ENCODE peak calls at places on chromosomes 5 and 9, in six cellular contexts. One of them, this sample, is unnamed.

GRCh38 chr5:125503958-125504357 is 757.5 kb upstream of the ZNF608 start:
- DNase-seq in uterus: no peak
- DNase-seq in brain microvascular endothelial cell: no peak
- DNase-seq in IMR-90: no peak
- DNase-seq in stomach: peak
- DNase-seq in iPS DF 6.9: no peak
- DNase-seq in this sample: no peak

GRCh38 chr5:95385334-95385733 is 5.8 kb upstream of the FAM81B start:
- DNase-seq in uterus: no peak
- DNase-seq in brain microvascular endothelial cell: no peak
- DNase-seq in IMR-90: no peak
- DNase-seq in stomach: no peak
- DNase-seq in iPS DF 6.9: no peak
- DNase-seq in this sample: no peak

GRCh38 chr5:142134333-142135010 is 25.9 kb downstream of the NDFIP1 start:
- DNase-seq in uterus: no peak
- DNase-seq in brain microvascular endothelial cell: no peak
- DNase-seq in IMR-90: no peak
- DNase-seq in stomach: no peak
- DNase-seq in iPS DF 6.9: no peak
- DNase-seq in this sample: no peak

GRCh38 chr5:126938461-126938860 is 91.9 kb downstream of the MARCHF3 start:
- DNase-seq in uterus: no peak
- DNase-seq in brain microvascular endothelial cell: peak
- DNase-seq in IMR-90: peak
- DNase-seq in stomach: no peak
- DNase-seq in iPS DF 6.9: no peak
- DNase-seq in this sample: no peak

GRCh38 chr5:65482280-65482726 is 583 bp upstream of the ADAMTS6 start:
- DNase-seq in uterus: no peak
- DNase-seq in brain microvascular endothelial cell: peak
- DNase-seq in IMR-90: peak
- DNase-seq in stomach: no peak
- DNase-seq in iPS DF 6.9: no peak
- DNase-seq in this sample: no peak

GRCh38 chr5:140480310-140481014 is 67.0 kb upstream of the EIF4EBP3 start:
- DNase-seq in uterus: no peak
- DNase-seq in brain microvascular endothelial cell: no peak
- DNase-seq in IMR-90: peak
- DNase-seq in stomach: no peak
- DNase-seq in iPS DF 6.9: no peak
- DNase-seq in this sample: no peak

GRCh38 chr5:123874600-123875201 is 362.7 kb downstream of the CSNK1G3 start:
- DNase-seq in uterus: no peak
- DNase-seq in brain microvascular endothelial cell: peak
- DNase-seq in IMR-90: peak
- DNase-seq in stomach: no peak
- DNase-seq in iPS DF 6.9: no peak
- DNase-seq in this sample: no peak

GRCh38 chr5:7615566-7616061 is 219.7 kb downstream of the ADCY2 start:
- DNase-seq in uterus: no peak
- DNase-seq in brain microvascular endothelial cell: no peak
- DNase-seq in IMR-90: no peak
- DNase-seq in stomach: no peak
- DNase-seq in iPS DF 6.9: no peak
- DNase-seq in this sample: no peak

GRCh38 chr5:135372654-135373381 is 26.2 kb downstream of the MACROH2A1 start:
- DNase-seq in uterus: no peak
- DNase-seq in brain microvascular endothelial cell: no peak
- DNase-seq in IMR-90: no peak
- DNase-seq in stomach: no peak
- DNase-seq in iPS DF 6.9: no peak
- DNase-seq in this sample: no peak

GRCh38 chr9:132984202-132985062 is 5.9 kb downstream of the GFI1B start:
- DNase-seq in uterus: no peak
- DNase-seq in brain microvascular endothelial cell: no peak
- DNase-seq in IMR-90: no peak
- DNase-seq in stomach: no peak
- DNase-seq in iPS DF 6.9: no peak
- DNase-seq in this sample: no peak

GRCh38 chr5:83488821-83489220 is 17.3 kb downstream of the VCAN start:
- DNase-seq in uterus: no peak
- DNase-seq in brain microvascular endothelial cell: no peak
- DNase-seq in IMR-90: peak
- DNase-seq in stomach: no peak
- DNase-seq in iPS DF 6.9: no peak
- DNase-seq in this sample: no peak

GRCh38 chr5:18305288-18305899 is 671.1 kb downstream of the TAF11L14 start:
- DNase-seq in uterus: no peak
- DNase-seq in brain microvascular endothelial cell: peak
- DNase-seq in IMR-90: peak
- DNase-seq in stomach: no peak
- DNase-seq in iPS DF 6.9: no peak
- DNase-seq in this sample: no peak

GRCh38 chr9:69307446-69308216 is 17.4 kb upstream of the ENTREP1 start:
- DNase-seq in uterus: no peak
- DNase-seq in brain microvascular endothelial cell: peak
- DNase-seq in IMR-90: peak
- DNase-seq in stomach: no peak
- DNase-seq in iPS DF 6.9: peak
- DNase-seq in this sample: no peak

GRCh38 chr9:132505961-132506691 is 76.3 kb upstream of the BARHL1 start:
- DNase-seq in uterus: no peak
- DNase-seq in brain microvascular endothelial cell: no peak
- DNase-seq in IMR-90: no peak
- DNase-seq in stomach: no peak
- DNase-seq in iPS DF 6.9: no peak
- DNase-seq in this sample: no peak

GRCh38 chr5:83991566-83992224 is 271.0 kb upstream of the HAPLN1 start:
- DNase-seq in uterus: no peak
- DNase-seq in brain microvascular endothelial cell: peak
- DNase-seq in IMR-90: peak
- DNase-seq in stomach: no peak
- DNase-seq in iPS DF 6.9: no peak
- DNase-seq in this sample: no peak

GRCh38 chr5:16548812-16549211 is 68.0 kb downstream of the RETREG1 start:
- DNase-seq in uterus: no peak
- DNase-seq in brain microvascular endothelial cell: no peak
- DNase-seq in IMR-90: no peak
- DNase-seq in stomach: no peak
- DNase-seq in iPS DF 6.9: no peak
- DNase-seq in this sample: no peak

GRCh38 chr9:113057193-113057592 is 669 bp upstream of the ZFP37 start:
- DNase-seq in uterus: no peak
- DNase-seq in brain microvascular endothelial cell: no peak
- DNase-seq in IMR-90: no peak
- DNase-seq in stomach: no peak
- DNase-seq in iPS DF 6.9: no peak
- DNase-seq in this sample: no peak

GRCh38 chr9:113876806-113877236 is 712 bp downstream of the ZNF618 start:
- DNase-seq in uterus: no peak
- DNase-seq in brain microvascular endothelial cell: no peak
- DNase-seq in IMR-90: peak
- DNase-seq in stomach: no peak
- DNase-seq in iPS DF 6.9: no peak
- DNase-seq in this sample: no peak

DNA sequence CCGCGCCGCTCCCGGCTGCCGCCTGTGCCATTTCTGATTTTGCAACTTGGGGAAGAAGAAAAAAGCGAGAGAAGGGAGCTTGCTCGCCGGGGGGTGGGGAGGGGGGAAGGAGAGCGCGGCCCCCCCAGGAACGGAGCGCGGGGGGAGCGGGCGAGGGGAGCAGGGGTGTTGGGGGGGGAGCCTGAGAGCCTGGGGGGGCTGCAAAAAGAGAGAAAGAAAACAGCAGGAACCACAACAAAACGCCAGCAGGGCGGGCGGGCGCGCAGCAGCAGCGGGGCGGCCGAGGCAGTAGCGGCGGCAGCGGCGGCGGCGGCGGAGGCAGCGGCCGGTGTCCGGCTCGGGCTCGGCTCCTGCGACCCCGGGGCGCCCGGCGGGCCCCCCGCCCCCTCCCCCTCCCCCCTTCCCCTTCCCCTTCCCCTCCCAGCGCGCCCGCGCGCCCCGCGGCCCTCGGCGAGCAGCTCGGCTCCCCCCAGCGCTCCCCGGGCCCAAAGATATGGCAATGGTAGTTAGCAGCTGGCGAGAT is 1.6 kb downstream of the NR2F1 start:
- DNase-seq in uterus: no peak
- DNase-seq in brain microvascular endothelial cell: no peak
- DNase-seq in IMR-90: no peak
- DNase-seq in stomach: no peak
- DNase-seq in iPS DF 6.9: no peak
- DNase-seq in this sample: peak
- H3K4me3 ChIP-seq in uterus: peak
- H3K4me3 ChIP-seq in brain microvascular endothelial cell: peak
- H3K4me3 ChIP-seq in IMR-90: peak
- H3K4me3 ChIP-seq in stomach: peak
- H3K4me3 ChIP-seq in iPS DF 6.9: peak
- H3K4me3 ChIP-seq in this sample: peak

GRCh38 chr5:93580387-93581100 is 475 bp downstream of the NR2F1-AS1 start:
- DNase-seq in uterus: no peak
- DNase-seq in brain microvascular endothelial cell: no peak
- DNase-seq in IMR-90: peak
- DNase-seq in stomach: no peak
- DNase-seq in iPS DF 6.9: no peak
- DNase-seq in this sample: no peak
- H3K27ac ChIP-seq in uterus: peak
- H3K27ac ChIP-seq in brain microvascular endothelial cell: peak
- H3K27ac ChIP-seq in IMR-90: peak
- H3K27ac ChIP-seq in stomach: peak
- H3K27ac ChIP-seq in iPS DF 6.9: no peak
- H3K27ac ChIP-seq in this sample: no peak

GRCh38 chr9:101513351-101513750 is 20.3 kb upstream of the RNF20 start:
- DNase-seq in uterus: no peak
- DNase-seq in brain microvascular endothelial cell: no peak
- DNase-seq in IMR-90: no peak
- DNase-seq in stomach: no peak
- DNase-seq in iPS DF 6.9: no peak
- DNase-seq in this sample: no peak
- H3K4me3 ChIP-seq in uterus: no peak
- H3K4me3 ChIP-seq in brain microvascular endothelial cell: no peak
- H3K4me3 ChIP-seq in IMR-90: no peak
- H3K4me3 ChIP-seq in stomach: no peak
- H3K4me3 ChIP-seq in iPS DF 6.9: no peak
- H3K4me3 ChIP-seq in this sample: no peak

GRCh38 chr5:37983463-37983862 is 143.6 kb upstream of the GDNF start:
- DNase-seq in uterus: no peak
- DNase-seq in brain microvascular endothelial cell: no peak
- DNase-seq in IMR-90: no peak
- DNase-seq in stomach: no peak
- DNase-seq in iPS DF 6.9: no peak
- DNase-seq in this sample: no peak
- H3K27ac ChIP-seq in uterus: no peak
- H3K27ac ChIP-seq in brain microvascular endothelial cell: no peak
- H3K27ac ChIP-seq in IMR-90: no peak
- H3K27ac ChIP-seq in stomach: no peak
- H3K27ac ChIP-seq in iPS DF 6.9: no peak
- H3K27ac ChIP-seq in this sample: no peak

GRCh38 chr5:107565791-107566536 is 104.8 kb downstream of the EFNA5 start:
- DNase-seq in uterus: no peak
- DNase-seq in brain microvascular endothelial cell: no peak
- DNase-seq in IMR-90: no peak
- DNase-seq in stomach: no peak
- DNase-seq in iPS DF 6.9: no peak
- DNase-seq in this sample: no peak
- H3K4me3 ChIP-seq in uterus: no peak
- H3K4me3 ChIP-seq in brain microvascular endothelial cell: no peak
- H3K4me3 ChIP-seq in IMR-90: no peak
- H3K4me3 ChIP-seq in stomach: no peak
- H3K4me3 ChIP-seq in iPS DF 6.9: no peak
- H3K4me3 ChIP-seq in this sample: no peak

DNA sequence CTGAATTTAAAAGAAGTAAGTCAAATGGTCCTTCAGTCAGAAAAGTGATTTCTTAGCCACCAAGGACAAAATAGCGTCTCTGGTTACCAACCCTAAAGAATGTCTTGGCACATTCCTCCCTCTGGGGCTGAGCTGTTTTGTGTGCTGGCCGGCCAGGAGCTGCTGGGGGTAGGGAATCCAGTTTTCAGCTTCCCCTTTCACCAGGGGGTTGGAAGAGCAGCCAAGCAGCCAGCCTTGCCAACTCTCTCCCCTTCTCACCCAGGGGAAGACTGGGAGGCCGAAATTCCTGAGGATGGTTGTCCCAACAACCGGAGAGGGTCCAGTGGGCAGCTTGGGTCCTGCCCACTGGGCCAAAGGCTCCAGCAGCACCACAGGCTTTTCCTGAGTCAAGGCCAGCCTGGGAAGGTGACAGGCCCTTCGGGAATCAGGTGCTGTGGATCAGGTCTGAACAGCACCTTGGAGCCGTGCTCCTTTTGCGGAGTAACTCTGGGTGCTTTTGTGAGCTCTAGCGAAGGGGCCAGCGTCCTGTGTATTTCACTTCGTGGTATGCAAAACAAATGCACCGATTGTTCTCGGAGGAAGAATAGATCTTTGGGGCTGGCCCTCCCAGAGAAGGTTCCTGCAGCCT is 4.2 kb downstream of the WWC1 start:
- DNase-seq in uterus: no peak
- DNase-seq in brain microvascular endothelial cell: peak
- DNase-seq in IMR-90: peak
- DNase-seq in stomach: peak
- DNase-seq in iPS DF 6.9: no peak
- DNase-seq in this sample: no peak
- H3K27ac ChIP-seq in uterus: no peak
- H3K27ac ChIP-seq in brain microvascular endothelial cell: no peak
- H3K27ac ChIP-seq in IMR-90: peak
- H3K27ac ChIP-seq in stomach: peak
- H3K27ac ChIP-seq in iPS DF 6.9: no peak
- H3K27ac ChIP-seq in this sample: no peak

DNA sequence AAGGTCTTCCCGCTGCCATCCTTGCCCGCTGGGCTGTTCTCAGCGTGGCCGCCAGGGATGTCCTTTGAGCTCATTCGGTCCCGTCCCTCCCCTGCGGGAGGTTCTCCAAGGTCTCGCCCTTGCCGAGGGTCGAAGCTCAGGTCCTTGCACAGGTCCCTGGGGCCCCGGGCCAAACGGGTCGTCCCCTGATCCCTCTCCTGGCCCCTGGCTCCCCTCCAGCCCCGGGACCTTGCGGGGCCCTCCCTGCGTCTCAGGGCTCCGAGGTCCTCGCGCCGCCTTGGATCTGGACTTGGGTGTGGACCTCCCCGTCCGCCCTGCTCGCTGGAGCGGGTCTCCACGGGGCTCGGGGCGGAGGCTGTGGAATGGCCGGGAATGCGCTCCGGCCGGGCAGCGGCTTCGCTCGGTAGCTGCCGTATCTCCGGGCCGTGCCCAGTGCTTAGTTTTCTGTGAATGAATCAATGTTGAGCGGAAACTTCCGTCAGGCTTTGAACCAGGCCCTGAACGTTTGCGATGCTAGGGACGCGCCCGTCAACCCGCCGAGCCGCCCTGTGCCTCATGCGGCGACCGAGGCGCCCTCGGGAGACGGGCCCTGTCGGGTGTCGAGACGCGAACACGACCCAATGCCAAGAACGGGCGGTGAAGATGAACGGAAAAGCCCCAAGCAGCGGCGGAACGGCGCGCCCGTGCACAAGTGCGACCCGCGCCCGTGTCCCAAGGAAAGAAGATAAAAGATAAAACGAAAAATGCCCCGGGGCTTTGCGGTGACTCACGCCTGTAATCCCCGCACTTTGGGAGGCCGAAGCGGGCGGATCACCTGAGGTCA is 779 bp downstream of the RNU6ATAC start:
- DNase-seq in uterus: peak
- DNase-seq in brain microvascular endothelial cell: no peak
- DNase-seq in IMR-90: peak
- DNase-seq in stomach: peak
- DNase-seq in iPS DF 6.9: no peak
- DNase-seq in this sample: peak
- H3K4me3 ChIP-seq in uterus: no peak
- H3K4me3 ChIP-seq in brain microvascular endothelial cell: peak
- H3K4me3 ChIP-seq in IMR-90: peak
- H3K4me3 ChIP-seq in stomach: no peak
- H3K4me3 ChIP-seq in iPS DF 6.9: no peak
- H3K4me3 ChIP-seq in this sample: no peak

GRCh38 chr9:120484162-120484561 is 95.8 kb downstream of the CDK5RAP2 start:
- DNase-seq in uterus: no peak
- DNase-seq in brain microvascular endothelial cell: no peak
- DNase-seq in IMR-90: no peak
- DNase-seq in stomach: no peak
- DNase-seq in iPS DF 6.9: no peak
- DNase-seq in this sample: no peak
- H3K27ac ChIP-seq in uterus: no peak
- H3K27ac ChIP-seq in brain microvascular endothelial cell: no peak
- H3K27ac ChIP-seq in IMR-90: no peak
- H3K27ac ChIP-seq in stomach: no peak
- H3K27ac ChIP-seq in iPS DF 6.9: no peak
- H3K27ac ChIP-seq in this sample: no peak